ENCODE peak calls at places on chromosomes 13 and 19, in four cellular contexts. M is HepG2, T is H1, S is GM12878. F is an unnamed sample.

GRCh38 chr13:61695147-61695546 is 279.5 kb upstream of the PCDH20 start:
- DNase-seq in M (no peak), T (no peak), S (no peak), F (no peak)

GRCh38 chr13:27533155-27533643 is 82.8 kb upstream of the MTIF3 start:
- DNase-seq in M (peak), T (peak), S (no peak), F (peak)

GRCh38 chr19:31261019-31261595 is 88.1 kb downstream of the TSHZ3 start:
- DNase-seq in M (no peak), T (no peak), S (no peak), F (peak)

GRCh38 chr13:97723655-97724054 is 229.8 kb upstream of the IPO5 start:
- DNase-seq in M (no peak), T (no peak), S (no peak), F (no peak)

GRCh38 chr13:50616101-50616500 is 227.4 kb downstream of the DLEU7 start:
- DNase-seq in M (no peak), T (no peak), S (no peak), F (no peak)

GRCh38 chr13:31951215-31951678 is 80.3 kb upstream of the FRY start:
- DNase-seq in M (no peak), T (no peak), S (peak), F (no peak)

GRCh38 chr13:49858183-49858856 is 65.8 kb upstream of the KPNA3 start:
- DNase-seq in M (peak), T (no peak), S (no peak), F (no peak)

GRCh38 chr19:30563691-30564090 is 191.5 kb downstream of the ZNF536 start:
- DNase-seq in M (no peak), T (no peak), S (no peak), F (no peak)

GRCh38 chr13:79995334-79995733 is 345.6 kb downstream of the SPRY2 start:
- DNase-seq in M (no peak), T (no peak), S (no peak), F (no peak)

GRCh38 chr13:75566658-75567057 is 17.1 kb downstream of the UCHL3 start:
- DNase-seq in M (peak), T (no peak), S (no peak), F (peak)

GRCh38 chr13:65836066-65836465 is 1394.1 kb downstream of the PCDH9 start:
- DNase-seq in M (no peak), T (no peak), S (no peak), F (no peak)

GRCh38 chr19:4556574-4557185 is 2.8 kb downstream of the SEMA6B start:
- DNase-seq in M (no peak), T (no peak), S (no peak), F (peak)

GRCh38 chr19:33767898-33768413 is 28.7 kb upstream of the KCTD15 start:
- DNase-seq in M (peak), T (peak), S (no peak), F (no peak)

GRCh38 chr19:6087074-6087506 is 23.2 kb downstream of the RFX2 start:
- DNase-seq in M (peak), T (no peak), S (peak), F (peak)

GRCh38 chr19:21396121-21396520 is 812 bp upstream of the ZNF493 start:
- DNase-seq in M (no peak), T (no peak), S (no peak), F (no peak)

GRCh38 chr13:42395066-42395821 is 123.3 kb downstream of the AKAP11 start:
- DNase-seq in M (no peak), T (no peak), S (no peak), F (no peak)

GRCh38 chr19:2969104-2969504 is 8.3 kb upstream of the TLE6 start:
- DNase-seq in M (no peak), T (no peak), S (no peak), F (peak)

GRCh38 chr13:63853816-63854215 is 2438.2 kb upstream of the PCDH20 start:
- DNase-seq in M (no peak), T (no peak), S (no peak), F (no peak)

GRCh38 chr13:101149735-101150380 is 266.4 kb downstream of the NALCN start:
- DNase-seq in M (no peak), T (no peak), S (no peak), F (peak)

GRCh38 chr13:112072531-112073244 is 5.7 kb downstream of the SOX1 start:
- DNase-seq in M (no peak), T (no peak), S (no peak), F (no peak)

GRCh38 chr19:51798958-51799310 is 4.0 kb downstream of the FPR3 start:
- DNase-seq in M (no peak), T (no peak), S (no peak), F (no peak)

GRCh38 chr19:49553451-49554271 is 25.9 kb downstream of the RCN3 start:
- DNase-seq in M (peak), T (no peak), S (no peak), F (no peak)

GRCh38 chr19:10921199-10921879 is 7.1 kb downstream of the YIPF2 start:
- DNase-seq in M (no peak), T (no peak), S (no peak), F (no peak)

GRCh38 chr19:44673510-44673909 is 2.2 kb downstream of the CEACAM19 start:
- DNase-seq in M (no peak), T (no peak), S (no peak), F (no peak)

GRCh38 chr19:39934584-39935233 is at the start of gene FCGBP:
- DNase-seq in M (no peak), T (no peak), S (no peak), F (no peak)

GRCh38 chr13:48801255-48801654 is 147.5 kb downstream of the CYSLTR2 start:
- DNase-seq in M (no peak), T (no peak), S (no peak), F (peak)

GRCh38 chr13:63190219-63190618 is 1774.6 kb upstream of the PCDH20 start:
- DNase-seq in M (no peak), T (no peak), S (no peak), F (peak)

GRCh38 chr13:106555631-106556328 is 12.2 kb downstream of the ARGLU1 start:
- DNase-seq in M (no peak), T (no peak), S (no peak), F (no peak)

GRCh38 chr13:82976499-82976898 is 905.8 kb downstream of the SLITRK1 start:
- DNase-seq in M (no peak), T (no peak), S (no peak), F (no peak)

GRCh38 chr13:50676602-50677001 is 166.9 kb downstream of the DLEU7 start:
- DNase-seq in M (no peak), T (no peak), S (no peak), F (no peak)

GRCh38 chr13:60661514-60661913 is 264.5 kb downstream of the TDRD3 start:
- DNase-seq in M (no peak), T (no peak), S (no peak), F (no peak)

GRCh38 chr19:11152318-11153062 is 3.1 kb downstream of the SPC24 start:
- DNase-seq in M (no peak), T (no peak), S (no peak), F (no peak)

GRCh38 chr19:34118879-34119748 is 53.2 kb upstream of the LSM14A start:
- DNase-seq in M (no peak), T (no peak), S (no peak), F (no peak)

GRCh38 chr19:55158848-55159793 is 1.6 kb upstream of the TNNI3 start:
- DNase-seq in M (no peak), T (no peak), S (no peak), F (no peak)

GRCh38 chr19:55157064-55157908 is at the start of gene TNNI3:
- DNase-seq in M (no peak), T (no peak), S (no peak), F (no peak)

GRCh38 chr19:55158423-55158822 is 891 bp upstream of the TNNI3 start:
- DNase-seq in M (no peak), T (no peak), S (no peak), F (no peak)

GRCh38 chr19:55153652-55154264 is 3.8 kb downstream of the TNNI3 start:
- DNase-seq in M (no peak), T (no peak), S (no peak), F (no peak)

GRCh38 chr19:55156202-55157063 is 1.1 kb downstream of the TNNI3 start:
- DNase-seq in M (peak), T (no peak), S (no peak), F (peak)
- TF ChIP-seq TCF12 in M (no peak), T (no peak), S (no peak), F (no peak)

DNA sequence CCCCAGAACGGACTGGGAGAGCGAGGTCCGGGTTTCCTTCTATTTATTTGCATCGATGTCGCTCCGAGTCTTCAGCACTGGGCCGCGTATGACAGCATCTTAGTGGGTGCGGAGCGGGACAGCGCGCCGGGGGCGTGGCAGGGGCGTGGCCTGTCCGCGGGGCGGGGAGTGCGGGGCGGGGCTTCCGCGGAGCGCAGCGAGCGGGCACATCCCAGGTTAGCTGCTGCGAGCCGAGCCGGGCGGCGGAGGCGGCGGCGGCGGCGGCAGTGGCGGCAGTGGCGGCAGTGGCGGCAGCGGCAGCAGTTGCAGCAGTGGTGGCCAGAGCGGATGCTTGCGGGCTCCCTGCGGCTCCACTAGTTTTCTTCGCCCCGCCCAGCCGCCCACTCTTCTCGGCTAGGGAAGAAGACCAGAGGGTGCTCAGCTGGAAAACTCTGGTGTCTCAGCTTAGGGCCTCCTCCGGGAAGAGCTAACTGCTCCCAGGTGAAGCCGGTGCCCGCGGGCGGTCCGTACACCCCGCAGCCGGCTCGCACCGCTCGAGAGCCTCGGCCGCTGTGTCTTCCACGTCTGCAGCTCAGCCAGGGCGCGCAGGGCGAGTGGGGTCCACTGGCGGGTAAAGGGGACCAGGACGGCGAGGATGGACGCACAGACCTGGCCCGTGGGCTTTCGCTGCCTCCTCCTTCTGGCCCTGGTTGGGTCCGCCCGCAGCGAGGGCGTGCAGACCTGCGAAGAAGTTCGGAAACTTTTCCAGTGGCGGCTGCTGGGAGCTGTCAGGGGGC is at the start of gene GPC5:
- DNase-seq in M (peak), T (peak), S (no peak), F (peak)
- TF ChIP-seq GABPA in M (no peak), T (no peak), S (no peak), F (no peak)

GRCh38 chr13:67390462-67391093 is 160.4 kb upstream of the PCDH9 start:
- DNase-seq in M (no peak), T (no peak), S (no peak), F (no peak)
- TF ChIP-seq TCF12 in M (no peak), T (no peak), S (no peak), F (no peak)

GRCh38 chr19:41025871-41026270 is 34.8 kb downstream of the CYP2B6 start:
- DNase-seq in M (no peak), T (no peak), S (no peak), F (no peak)
- TF ChIP-seq GABPA in M (no peak), T (no peak), S (no peak), F (no peak)

F was measured in SK-N-SH.